ENCODE peak calls at places on chromosomes 16 and 17, in seven cellular contexts. C is psoas muscle; B is Panc1; X is A549; K is naive thymus-derived CD4-positive, alpha-beta T cell; T is heart left ventricle; H is K562. I is an unnamed sample.
A peak's percentile ranks its signal among the peaks of the same experiment; 100 is the strongest.

GRCh38 chr17:5788266-5788900 is 204.1 kb upstream of the NLRP1 start:
- ATAC-seq in C (no peak), X (no peak), B (peak; percentile 66), K (no peak), H (no peak), T (no peak), I (no peak)

GRCh38 chr17:80123791-80124190 is 22.4 kb downstream of the GAA start:
- ATAC-seq in T (no peak), X (no peak), K (no peak), B (no peak), C (peak; percentile 85), H (no peak), I (no peak)

GRCh38 chr16:81680444-81681263 is 98.4 kb upstream of the PLCG2 start:
- ATAC-seq in T (peak; percentile 41), X (no peak), H (no peak), B (no peak), K (no peak), C (no peak), I (no peak)

GRCh38 chr17:7204335-7204734 is 15.3 kb downstream of the DLG4 start:
- ATAC-seq in H (no peak), C (no peak), X (peak; percentile 10), K (peak; percentile 5), B (no peak), T (peak; percentile 1), I (no peak)

GRCh38 chr17:6358131-6358530 is 76.8 kb downstream of the AIPL1 start:
- ATAC-seq in T (no peak), K (no peak), C (no peak), B (no peak), H (no peak), X (no peak), I (no peak)

GRCh38 chr17:44022246-44022645 is 7.5 kb upstream of the TMEM101 start:
- ATAC-seq in B (no peak), C (no peak), K (no peak), X (no peak), T (no peak), H (no peak), I (no peak)

GRCh38 chr17:45719335-45720071 is 64.6 kb upstream of the CRHR1 start:
- ATAC-seq in X (peak; percentile 93), C (peak; percentile 96), B (peak; percentile 87), K (no peak), H (peak; percentile 85), T (peak; percentile 63), I (no peak)

GRCh38 chr16:4498546-4499195 is 22.5 kb downstream of the HMOX2 start:
- ATAC-seq in X (no peak), T (no peak), C (no peak), H (no peak), B (no peak), K (no peak), I (no peak)

GRCh38 chr17:15398291-15398690 is 56.9 kb upstream of the TEKT3 start:
- ATAC-seq in K (no peak), H (no peak), C (peak; percentile 92), B (no peak), X (no peak), T (peak; percentile 61), I (no peak)

GRCh38 chr16:87713469-87714229 is 52.1 kb downstream of the KLHDC4 start:
- ATAC-seq in X (no peak), T (no peak), B (no peak), H (no peak), C (no peak), K (peak; percentile 93), I (no peak)

GRCh38 chr17:69907081-69907847 is 167.8 kb upstream of the KCNJ16 start:
- ATAC-seq in H (peak; percentile 62), C (no peak), K (no peak), T (peak; percentile 20), X (no peak), B (no peak), I (no peak)

GRCh38 chr17:2233441-2233947 is 70.1 kb downstream of the SMG6 start:
- ATAC-seq in K (no peak), T (peak; percentile 64), B (no peak), H (no peak), C (no peak), X (no peak), I (peak; percentile 24)

GRCh38 chr17:45313419-45313771 is 3.4 kb downstream of the MAP3K14 start:
- ATAC-seq in K (no peak), T (no peak), X (no peak), H (no peak), B (no peak), C (no peak), I (no peak)

GRCh38 chr17:39660397-39661043 is 4.6 kb upstream of the TCAP start:
- ATAC-seq in C (no peak), T (no peak), K (no peak), H (no peak), X (no peak), B (no peak), I (no peak)

GRCh38 chr17:39658346-39658745 is 6.8 kb upstream of the TCAP start:
- ATAC-seq in C (no peak), K (peak; percentile 42), T (no peak), B (no peak), H (no peak), X (no peak), I (no peak)

GRCh38 chr17:39660011-39660360 is 5.2 kb upstream of the TCAP start:
- ATAC-seq in K (no peak), B (no peak), C (no peak), H (no peak), X (no peak), T (no peak), I (no peak)

GRCh38 chr17:39658760-39659159 is 6.4 kb upstream of the TCAP start:
- ATAC-seq in T (no peak), B (no peak), K (no peak), X (no peak), C (no peak), H (no peak), I (no peak)

DNA sequence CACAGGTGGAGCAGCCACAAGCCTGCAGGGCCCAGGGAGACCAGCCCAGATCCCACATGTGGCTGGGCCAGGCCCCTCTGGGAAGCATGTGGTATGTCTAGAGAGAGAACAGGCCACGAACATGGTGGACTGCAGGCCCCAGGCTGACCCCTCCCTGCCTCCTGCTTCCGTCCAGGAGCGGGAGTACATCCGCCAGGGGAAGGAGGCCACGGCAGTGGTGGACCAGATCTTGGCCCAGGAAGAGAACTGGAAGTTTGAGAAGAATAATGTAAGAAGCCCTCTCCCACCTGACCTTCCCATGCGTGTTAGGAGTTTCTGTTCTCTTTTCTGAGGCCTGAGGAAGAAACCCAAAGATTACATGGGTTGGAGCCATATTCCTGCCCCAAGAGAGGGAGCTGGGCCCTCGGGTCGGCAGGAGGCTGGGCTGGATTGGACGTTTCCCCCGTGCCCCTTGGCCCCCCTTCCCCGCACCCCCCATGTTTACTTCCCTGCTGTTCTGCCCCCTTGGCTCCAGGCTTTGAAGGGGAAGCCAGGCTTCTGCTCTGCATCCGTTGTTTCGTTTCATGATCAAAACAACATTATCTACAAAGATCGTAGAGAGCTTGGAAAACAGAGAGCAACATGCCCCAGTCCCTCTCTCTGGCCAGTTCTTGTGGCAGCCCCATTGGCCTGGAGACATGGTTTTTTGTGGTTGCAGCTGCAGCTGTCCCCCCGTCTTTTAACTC is 5.7 kb upstream of the TCAP start:
- ATAC-seq in B (no peak), X (no peak), H (no peak), C (no peak), T (no peak), K (peak; percentile 29), I (peak; percentile 25)
- H3K4me1 ChIP-seq in B (peaks cover 15% of the 10 kb centered on the region), X (peaks cover 24% of the 10 kb centered on the region), H (peaks cover 51% of the 10 kb centered on the region), C (peaks cover 49% of the 10 kb centered on the region), T (peaks cover 66% of the 10 kb centered on the region), K (peaks cover 30% of the 10 kb centered on the region), I (peaks cover 63% of the 10 kb centered on the region)

DNA sequence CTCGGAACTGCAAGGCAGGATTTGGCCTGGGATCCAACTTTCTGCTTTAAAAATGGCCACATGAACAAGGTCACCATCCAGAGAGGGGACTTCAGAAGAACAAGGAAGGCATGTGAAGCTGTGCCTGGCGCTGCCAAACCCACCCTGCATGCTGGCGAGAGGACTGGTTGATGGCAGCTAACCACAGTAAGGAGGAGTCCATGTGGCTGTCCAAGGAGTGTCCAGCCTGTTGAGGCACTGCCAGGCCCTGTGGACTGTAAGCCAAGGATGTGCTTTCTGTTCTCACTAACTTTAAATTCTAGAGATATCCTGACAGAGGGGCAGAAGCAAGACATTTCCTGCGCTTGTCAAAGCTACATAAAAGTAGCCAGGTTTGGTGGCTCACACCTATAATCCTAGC is 40.4 kb downstream of the CDK5R1 start:
- ATAC-seq in C (no peak), T (no peak), X (no peak), B (no peak), H (no peak), K (no peak), I (no peak)
- H3K4me1 ChIP-seq in C (peaks cover 13% of the 10 kb centered on the region), T (peaks cover 10% of the 10 kb centered on the region), X (no peaks in the 10 kb centered on the region), B (no peaks in the 10 kb centered on the region), H (peaks cover 2% of the 10 kb centered on the region), K (peaks cover 18% of the 10 kb centered on the region), I (no peaks in the 10 kb centered on the region)

DNA sequence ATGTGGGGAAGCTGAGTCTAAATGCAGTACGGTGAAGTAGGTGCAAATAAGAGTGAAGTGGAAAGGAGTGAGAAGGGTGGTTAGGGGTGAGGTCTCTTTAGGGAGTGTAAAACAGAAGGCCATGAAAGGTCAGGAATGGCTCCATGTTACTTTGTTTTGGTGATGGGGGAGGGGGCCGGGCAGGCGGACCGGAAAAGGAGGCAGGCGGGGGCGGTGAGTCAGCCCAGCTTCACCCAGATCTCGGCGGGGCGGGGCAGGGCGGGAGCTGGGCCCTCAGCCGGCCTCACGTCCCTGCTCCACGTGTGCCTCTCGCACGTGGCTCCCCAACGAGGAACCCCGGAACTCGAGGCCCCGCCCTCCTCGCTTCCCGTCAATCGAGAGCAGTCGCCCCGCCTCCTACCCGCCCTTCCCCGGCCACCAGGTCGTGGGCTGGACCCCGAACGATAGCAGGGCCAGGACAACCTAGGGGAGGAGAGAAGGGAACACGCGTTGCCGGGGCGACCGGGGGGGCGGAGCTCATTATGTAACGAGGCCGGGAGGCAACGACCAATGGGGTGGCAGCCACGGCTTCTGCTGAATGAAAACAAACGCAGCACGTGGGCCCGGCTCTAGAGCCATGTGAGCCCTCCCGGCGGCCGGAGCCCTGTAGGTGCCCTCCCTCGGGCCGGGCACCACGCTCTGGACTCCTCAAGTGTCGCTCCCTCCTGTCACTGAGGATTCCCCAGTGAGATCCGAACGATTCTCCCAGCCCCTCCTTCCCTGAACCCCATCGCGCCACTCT is 1.4 kb downstream of the NR1D1 start:
- ATAC-seq in X (peak; percentile 66), T (peak; percentile 80), C (peak; percentile 69), B (peak; percentile 85), K (peak; percentile 78), H (peak; percentile 90), I (peak; percentile 83)
- H3K4me1 ChIP-seq in X (peaks cover 53% of the 10 kb centered on the region), T (peaks cover 78% of the 10 kb centered on the region), C (peaks cover 72% of the 10 kb centered on the region), B (peaks cover 32% of the 10 kb centered on the region), K (peaks cover 69% of the 10 kb centered on the region), H (peaks cover 51% of the 10 kb centered on the region), I (peaks cover 17% of the 10 kb centered on the region)

DNA sequence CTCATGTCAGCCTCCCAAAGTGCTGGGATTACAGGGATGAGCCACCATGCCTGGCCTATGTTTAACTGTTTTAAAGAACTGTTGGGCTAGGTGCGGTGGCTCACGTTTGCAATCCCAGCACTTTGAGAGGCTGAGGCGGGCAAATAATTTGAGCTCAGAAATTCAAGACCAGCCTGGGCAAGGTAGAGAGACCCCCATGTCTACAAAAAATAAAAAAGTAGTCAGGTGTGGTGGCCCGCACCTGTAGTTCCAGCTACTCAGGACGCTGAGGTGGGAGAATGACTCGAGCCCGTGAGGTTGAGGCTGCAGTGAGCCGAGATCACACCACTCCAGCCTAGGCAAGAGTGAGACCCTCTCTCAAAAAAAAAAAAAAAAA is 1.9 kb upstream of the ITGAL start:
- ATAC-seq in C (no peak), H (no peak), T (no peak), K (no peak), X (no peak), B (no peak), I (no peak)
- H3K4me1 ChIP-seq in C (no peaks in the 10 kb centered on the region), H (peaks cover 10% of the 10 kb centered on the region), T (no peaks in the 10 kb centered on the region), K (peaks cover 56% of the 10 kb centered on the region), X (no peaks in the 10 kb centered on the region), B (no peaks in the 10 kb centered on the region), I (no peaks in the 10 kb centered on the region)

GRCh38 chr16:70692481-70693203 is 6.8 kb upstream of the MTSS2 start:
- ATAC-seq in H (no peak), T (no peak), C (no peak), B (no peak), K (no peak), X (no peak), I (no peak)
- H3K4me1 ChIP-seq in H (peaks cover 84% of the 10 kb centered on the region), T (peaks cover 98% of the 10 kb centered on the region), C (peaks cover 100% of the 10 kb centered on the region), B (peaks cover 44% of the 10 kb centered on the region), K (peaks cover 17% of the 10 kb centered on the region), X (peaks cover 97% of the 10 kb centered on the region), I (peaks cover 16% of the 10 kb centered on the region)

I was measured in gastroesophageal sphincter.